ENCODE peak calls at places on chromosomes 11 and 22, in seven cellular contexts. One of them, this sample, is unnamed.

GRCh38 chr22:49305966-49306631 is 521.6 kb downstream of the BRD1 start:
- DNase-seq in body of pancreas: no peak
- DNase-seq in heart left ventricle: no peak
- DNase-seq in left ventricle myocardium inferior: no peak
- DNase-seq in HL-60: no peak
- DNase-seq in breast epithelium: peak
- DNase-seq in GM23338: no peak
- DNase-seq in this sample: peak

GRCh38 chr11:16603890-16604783 is 134.3 kb upstream of the C11orf58 start:
- DNase-seq in body of pancreas: peak
- DNase-seq in heart left ventricle: peak
- DNase-seq in left ventricle myocardium inferior: peak
- DNase-seq in HL-60: no peak
- DNase-seq in breast epithelium: no peak
- DNase-seq in GM23338: peak
- DNase-seq in this sample: no peak

GRCh38 chr11:66302656-66303055 is 11.0 kb downstream of the TMEM151A start:
- DNase-seq in body of pancreas: no peak
- DNase-seq in heart left ventricle: peak
- DNase-seq in left ventricle myocardium inferior: no peak
- DNase-seq in HL-60: no peak
- DNase-seq in breast epithelium: no peak
- DNase-seq in GM23338: no peak
- DNase-seq in this sample: no peak

GRCh38 chr11:22466809-22467208 is 128.6 kb downstream of the SLC17A6 start:
- DNase-seq in body of pancreas: no peak
- DNase-seq in heart left ventricle: no peak
- DNase-seq in left ventricle myocardium inferior: no peak
- DNase-seq in HL-60: no peak
- DNase-seq in breast epithelium: peak
- DNase-seq in GM23338: no peak
- DNase-seq in this sample: no peak

GRCh38 chr22:33380789-33381530 is 322.8 kb upstream of the SYN3 start:
- DNase-seq in body of pancreas: no peak
- DNase-seq in heart left ventricle: no peak
- DNase-seq in left ventricle myocardium inferior: no peak
- DNase-seq in HL-60: no peak
- DNase-seq in breast epithelium: no peak
- DNase-seq in GM23338: no peak
- DNase-seq in this sample: no peak

GRCh38 chr22:50260434-50260800 is 1.1 kb downstream of the MAPK12 start:
- DNase-seq in body of pancreas: no peak
- DNase-seq in heart left ventricle: no peak
- DNase-seq in left ventricle myocardium inferior: no peak
- DNase-seq in HL-60: no peak
- DNase-seq in breast epithelium: no peak
- DNase-seq in GM23338: no peak
- DNase-seq in this sample: no peak

GRCh38 chr11:133271206-133271605 is 261.1 kb downstream of the OPCML start:
- DNase-seq in body of pancreas: no peak
- DNase-seq in heart left ventricle: no peak
- DNase-seq in left ventricle myocardium inferior: no peak
- DNase-seq in HL-60: no peak
- DNase-seq in breast epithelium: no peak
- DNase-seq in GM23338: no peak
- DNase-seq in this sample: no peak

GRCh38 chr11:75689861-75690641 is 21.2 kb upstream of the MAP6 start:
- DNase-seq in body of pancreas: no peak
- DNase-seq in heart left ventricle: no peak
- DNase-seq in left ventricle myocardium inferior: no peak
- DNase-seq in HL-60: no peak
- DNase-seq in breast epithelium: no peak
- DNase-seq in GM23338: no peak
- DNase-seq in this sample: no peak

GRCh38 chr11:121576531-121576930 is 123.8 kb upstream of the SORL1-AS1 start:
- DNase-seq in body of pancreas: peak
- DNase-seq in heart left ventricle: no peak
- DNase-seq in left ventricle myocardium inferior: no peak
- DNase-seq in HL-60: no peak
- DNase-seq in breast epithelium: no peak
- DNase-seq in GM23338: no peak
- DNase-seq in this sample: no peak

GRCh38 chr11:69387409-69387885 is 93.5 kb downstream of the MYEOV start:
- DNase-seq in body of pancreas: no peak
- DNase-seq in heart left ventricle: no peak
- DNase-seq in left ventricle myocardium inferior: no peak
- DNase-seq in HL-60: no peak
- DNase-seq in breast epithelium: no peak
- DNase-seq in GM23338: no peak
- DNase-seq in this sample: no peak

GRCh38 chr22:28816994-28817530 is 16.7 kb upstream of the XBP1 start:
- DNase-seq in body of pancreas: no peak
- DNase-seq in heart left ventricle: no peak
- DNase-seq in left ventricle myocardium inferior: no peak
- DNase-seq in HL-60: no peak
- DNase-seq in breast epithelium: no peak
- DNase-seq in GM23338: no peak
- DNase-seq in this sample: no peak

GRCh38 chr22:40128989-40129388 is 48.7 kb upstream of the TNRC6B start:
- DNase-seq in body of pancreas: peak
- DNase-seq in heart left ventricle: no peak
- DNase-seq in left ventricle myocardium inferior: no peak
- DNase-seq in HL-60: no peak
- DNase-seq in breast epithelium: no peak
- DNase-seq in GM23338: no peak
- DNase-seq in this sample: no peak

GRCh38 chr11:66418168-66418985 is 2.5 kb upstream of the NPAS4 start:
- DNase-seq in body of pancreas: peak
- DNase-seq in heart left ventricle: peak
- DNase-seq in left ventricle myocardium inferior: peak
- DNase-seq in HL-60: peak
- DNase-seq in breast epithelium: no peak
- DNase-seq in GM23338: peak
- DNase-seq in this sample: no peak

GRCh38 chr11:74283580-74284180 is 27.8 kb downstream of the P4HA3 start:
- DNase-seq in body of pancreas: no peak
- DNase-seq in heart left ventricle: no peak
- DNase-seq in left ventricle myocardium inferior: no peak
- DNase-seq in HL-60: no peak
- DNase-seq in breast epithelium: no peak
- DNase-seq in GM23338: no peak
- DNase-seq in this sample: no peak

GRCh38 chr22:36913431-36914382 is at the start of gene CSF2RB:
- DNase-seq in body of pancreas: peak
- DNase-seq in heart left ventricle: peak
- DNase-seq in left ventricle myocardium inferior: peak
- DNase-seq in HL-60: peak
- DNase-seq in breast epithelium: no peak
- DNase-seq in GM23338: no peak
- DNase-seq in this sample: no peak

GRCh38 chr11:110909331-110909730 is 197.1 kb upstream of the ARHGAP20 start:
- DNase-seq in body of pancreas: no peak
- DNase-seq in heart left ventricle: no peak
- DNase-seq in left ventricle myocardium inferior: no peak
- DNase-seq in HL-60: no peak
- DNase-seq in breast epithelium: no peak
- DNase-seq in GM23338: no peak
- DNase-seq in this sample: no peak

GRCh38 chr11:30758012-30758411 is 171.9 kb upstream of the MPPED2 start:
- DNase-seq in body of pancreas: no peak
- DNase-seq in heart left ventricle: no peak
- DNase-seq in left ventricle myocardium inferior: no peak
- DNase-seq in HL-60: no peak
- DNase-seq in breast epithelium: no peak
- DNase-seq in GM23338: no peak
- DNase-seq in this sample: no peak

GRCh38 chr22:27406389-27406861 is 395.1 kb downstream of the MN1 start:
- DNase-seq in body of pancreas: no peak
- DNase-seq in heart left ventricle: no peak
- DNase-seq in left ventricle myocardium inferior: no peak
- DNase-seq in HL-60: no peak
- DNase-seq in breast epithelium: no peak
- DNase-seq in GM23338: no peak
- DNase-seq in this sample: no peak

DNA sequence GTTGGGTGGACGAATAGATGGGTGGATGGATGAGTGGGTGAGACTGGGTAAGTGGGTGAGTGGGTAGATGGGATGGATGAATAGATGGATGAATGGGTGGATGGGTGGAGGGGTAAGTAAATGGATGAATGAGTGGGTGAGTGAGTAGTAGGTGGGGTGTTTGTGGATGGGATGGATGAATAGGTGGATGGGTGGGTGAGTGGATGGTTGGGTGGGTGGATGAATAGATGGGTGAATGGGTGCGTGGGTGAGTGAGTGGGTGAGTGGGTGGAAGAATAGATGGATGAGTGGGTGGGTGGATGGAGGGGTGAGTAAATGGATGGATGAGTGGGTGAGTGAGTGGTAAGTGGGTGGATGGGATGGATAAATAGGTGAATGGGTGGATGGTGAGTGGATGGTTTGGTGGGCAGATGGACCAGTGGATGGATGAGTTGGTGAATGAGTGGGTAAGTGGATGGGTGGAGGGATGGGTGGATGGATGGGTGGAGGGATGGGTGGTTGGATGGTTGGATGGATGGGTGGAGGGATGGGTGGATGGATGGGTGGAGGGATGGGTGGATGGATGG is 12.6 kb downstream of the IGF2 start:
- DNase-seq in body of pancreas: no peak
- DNase-seq in heart left ventricle: peak
- DNase-seq in left ventricle myocardium inferior: no peak
- DNase-seq in HL-60: no peak
- DNase-seq in breast epithelium: no peak
- DNase-seq in GM23338: no peak
- DNase-seq in this sample: no peak
- H3K27ac ChIP-seq in body of pancreas: no peak
- H3K27ac ChIP-seq in heart left ventricle: no peak
- H3K27ac ChIP-seq in left ventricle myocardium inferior: no peak
- H3K27ac ChIP-seq in HL-60: no peak
- H3K27ac ChIP-seq in breast epithelium: no peak
- H3K27ac ChIP-seq in GM23338: no peak
- H3K27ac ChIP-seq in this sample: no peak

GRCh38 chr22:31652911-31653684 is 8.9 kb downstream of the PISD start:
- DNase-seq in body of pancreas: no peak
- DNase-seq in heart left ventricle: no peak
- DNase-seq in left ventricle myocardium inferior: no peak
- DNase-seq in HL-60: no peak
- DNase-seq in breast epithelium: no peak
- DNase-seq in GM23338: no peak
- DNase-seq in this sample: no peak
- H3K27ac ChIP-seq in body of pancreas: peak
- H3K27ac ChIP-seq in heart left ventricle: no peak
- H3K27ac ChIP-seq in left ventricle myocardium inferior: no peak
- H3K27ac ChIP-seq in HL-60: no peak
- H3K27ac ChIP-seq in breast epithelium: peak
- H3K27ac ChIP-seq in GM23338: no peak
- H3K27ac ChIP-seq in this sample: no peak

GRCh38 chr11:13336246-13336873 is 58.8 kb downstream of the BMAL1 start:
- DNase-seq in body of pancreas: no peak
- DNase-seq in heart left ventricle: no peak
- DNase-seq in left ventricle myocardium inferior: peak
- DNase-seq in HL-60: no peak
- DNase-seq in breast epithelium: no peak
- DNase-seq in GM23338: no peak
- DNase-seq in this sample: no peak

GRCh38 chr11:13339196-13340153 is 61.9 kb downstream of the BMAL1 start:
- DNase-seq in body of pancreas: no peak
- DNase-seq in heart left ventricle: no peak
- DNase-seq in left ventricle myocardium inferior: no peak
- DNase-seq in HL-60: no peak
- DNase-seq in breast epithelium: peak
- DNase-seq in GM23338: no peak
- DNase-seq in this sample: no peak

GRCh38 chr11:13341028-13341427 is 63.4 kb downstream of the BMAL1 start:
- DNase-seq in body of pancreas: no peak
- DNase-seq in heart left ventricle: no peak
- DNase-seq in left ventricle myocardium inferior: no peak
- DNase-seq in HL-60: peak
- DNase-seq in breast epithelium: no peak
- DNase-seq in GM23338: no peak
- DNase-seq in this sample: no peak

GRCh38 chr11:13337986-13338436 is 60.4 kb downstream of the BMAL1 start:
- DNase-seq in body of pancreas: no peak
- DNase-seq in heart left ventricle: no peak
- DNase-seq in left ventricle myocardium inferior: no peak
- DNase-seq in HL-60: no peak
- DNase-seq in breast epithelium: no peak
- DNase-seq in GM23338: no peak
- DNase-seq in this sample: no peak

GRCh38 chr11:13338437-13339069 is 61.0 kb downstream of the BMAL1 start:
- DNase-seq in body of pancreas: no peak
- DNase-seq in heart left ventricle: no peak
- DNase-seq in left ventricle myocardium inferior: no peak
- DNase-seq in HL-60: no peak
- DNase-seq in breast epithelium: no peak
- DNase-seq in GM23338: no peak
- DNase-seq in this sample: no peak
- H3K27ac ChIP-seq in body of pancreas: no peak
- H3K27ac ChIP-seq in heart left ventricle: peak
- H3K27ac ChIP-seq in left ventricle myocardium inferior: peak
- H3K27ac ChIP-seq in HL-60: no peak
- H3K27ac ChIP-seq in breast epithelium: peak
- H3K27ac ChIP-seq in GM23338: no peak
- H3K27ac ChIP-seq in this sample: peak

GRCh38 chr22:38879102-38879729 is 7.2 kb upstream of the CBX6 start:
- DNase-seq in body of pancreas: no peak
- DNase-seq in heart left ventricle: no peak
- DNase-seq in left ventricle myocardium inferior: no peak
- DNase-seq in HL-60: no peak
- DNase-seq in breast epithelium: no peak
- DNase-seq in GM23338: no peak
- DNase-seq in this sample: no peak

GRCh38 chr22:38874529-38875222 is 2.7 kb upstream of the CBX6 start:
- DNase-seq in body of pancreas: no peak
- DNase-seq in heart left ventricle: no peak
- DNase-seq in left ventricle myocardium inferior: no peak
- DNase-seq in HL-60: no peak
- DNase-seq in breast epithelium: peak
- DNase-seq in GM23338: no peak
- DNase-seq in this sample: no peak

GRCh38 chr22:38879961-38880360 is 7.9 kb upstream of the CBX6 start:
- DNase-seq in body of pancreas: no peak
- DNase-seq in heart left ventricle: no peak
- DNase-seq in left ventricle myocardium inferior: no peak
- DNase-seq in HL-60: no peak
- DNase-seq in breast epithelium: no peak
- DNase-seq in GM23338: no peak
- DNase-seq in this sample: no peak

GRCh38 chr22:38881464-38881871 is 9.5 kb upstream of the CBX6 start:
- DNase-seq in body of pancreas: peak
- DNase-seq in heart left ventricle: no peak
- DNase-seq in left ventricle myocardium inferior: no peak
- DNase-seq in HL-60: no peak
- DNase-seq in breast epithelium: peak
- DNase-seq in GM23338: no peak
- DNase-seq in this sample: no peak

DNA sequence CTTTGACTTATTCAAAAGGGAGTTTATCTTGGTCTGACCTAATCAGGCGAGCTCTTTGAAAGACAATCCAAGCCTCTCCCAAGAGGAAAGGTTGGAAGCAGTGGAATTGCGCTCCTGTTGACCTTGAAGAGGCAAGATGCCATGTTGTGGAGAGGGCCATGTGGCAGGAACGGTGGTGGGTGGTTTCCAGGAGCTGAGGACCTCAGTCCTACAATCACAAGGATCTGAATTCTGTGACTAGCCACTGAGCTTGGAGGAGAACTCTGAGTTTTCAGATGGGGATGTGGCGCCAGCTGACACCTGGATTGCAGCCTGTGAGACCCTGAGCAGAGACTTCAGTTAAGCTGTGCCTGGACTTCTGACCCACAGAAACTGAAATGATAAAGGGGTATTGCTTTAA is 6.0 kb upstream of the CBX6 start:
- DNase-seq in body of pancreas: no peak
- DNase-seq in heart left ventricle: no peak
- DNase-seq in left ventricle myocardium inferior: no peak
- DNase-seq in HL-60: no peak
- DNase-seq in breast epithelium: no peak
- DNase-seq in GM23338: no peak
- DNase-seq in this sample: no peak
- H3K27ac ChIP-seq in body of pancreas: no peak
- H3K27ac ChIP-seq in heart left ventricle: no peak
- H3K27ac ChIP-seq in left ventricle myocardium inferior: no peak
- H3K27ac ChIP-seq in HL-60: no peak
- H3K27ac ChIP-seq in breast epithelium: no peak
- H3K27ac ChIP-seq in GM23338: no peak
- H3K27ac ChIP-seq in this sample: no peak

This sample was measured in vagina.